ENCODE peak calls at places on chromosomes 3 and 15, in four cellular contexts. B, I, T and J are unnamed samples.

GRCh38 chr3:15637131-15637951 is 35.8 kb downstream of the BTD start:
- DNase-seq in B (no peak), I (no peak), T (no peak), J (no peak)

GRCh38 chr3:190811775-190812480 is 50.6 kb downstream of the GMNC start:
- DNase-seq in B (peak), I (peak), T (peak), J (peak)

GRCh38 chr15:73601449-73602425 is 31.5 kb downstream of the NPTN start:
- DNase-seq in B (no peak), I (peak), T (peak), J (peak)

GRCh38 chr15:90553248-90553745 is 23.6 kb downstream of the CRTC3 start:
- DNase-seq in B (no peak), I (peak), T (no peak), J (no peak)

GRCh38 chr15:68417051-68417450 is 14.9 kb downstream of the ITGA11 start:
- DNase-seq in B (no peak), I (no peak), T (no peak), J (no peak)

GRCh38 chr3:165451671-165452070 is 255.5 kb upstream of the SLITRK3 start:
- DNase-seq in B (no peak), I (no peak), T (no peak), J (no peak)

GRCh38 chr3:43950775-43951174 is 260.0 kb downstream of the ABHD5 start:
- DNase-seq in B (peak), I (no peak), T (no peak), J (no peak)

GRCh38 chr3:95994338-95994737 is 820.1 kb upstream of the EPHA6 start:
- DNase-seq in B (no peak), I (no peak), T (no peak), J (no peak)

GRCh38 chr3:11601446-11602241 is 42.1 kb downstream of the VGLL4 start:
- DNase-seq in B (peak), I (peak), T (no peak), J (no peak)

GRCh38 chr15:74306801-74307217 is 60.6 kb downstream of the CYP11A1 start:
- DNase-seq in B (no peak), I (no peak), T (no peak), J (no peak)

GRCh38 chr15:26352909-26353308 is 420.0 kb downstream of the GABRB3 start:
- DNase-seq in B (no peak), I (no peak), T (no peak), J (no peak)

GRCh38 chr15:67542462-67543347 is at the start of gene MAP2K5:
- DNase-seq in B (peak), I (peak), T (peak), J (peak)

GRCh38 chr3:186955898-186956696 is 25.8 kb downstream of the ST6GAL1 start:
- DNase-seq in B (no peak), I (no peak), T (no peak), J (no peak)

GRCh38 chr15:36332301-36332700 is 247.1 kb upstream of the CDIN1 start:
- DNase-seq in B (no peak), I (peak), T (no peak), J (no peak)

GRCh38 chr3:107446706-107447105 is 69.5 kb downstream of the CCDC54 start:
- DNase-seq in B (no peak), I (no peak), T (no peak), J (no peak)

GRCh38 chr3:8371085-8371551 is 130.5 kb upstream of the LMCD1 start:
- DNase-seq in B (no peak), I (peak), T (no peak), J (no peak)

GRCh38 chr3:174821477-174821876 is 37.7 kb upstream of the NAALADL2 start:
- DNase-seq in B (no peak), I (peak), T (no peak), J (no peak)

GRCh38 chr3:28349397-28350000 is 875 bp upstream of the AZI2 start:
- DNase-seq in B (no peak), I (no peak), T (no peak), J (no peak)

GRCh38 chr3:172021165-172021564 is 18.2 kb upstream of the FNDC3B start:
- DNase-seq in B (no peak), I (no peak), T (no peak), J (no peak)

GRCh38 chr15:38714309-38715072 is 149.9 kb upstream of the RASGRP1 start:
- DNase-seq in B (no peak), I (peak), T (no peak), J (no peak)

GRCh38 chr15:57165992-57166391 is 210.3 kb upstream of the CGNL1 start:
- DNase-seq in B (no peak), I (no peak), T (no peak), J (no peak)

GRCh38 chr3:177420643-177421042 is 223.4 kb upstream of the TBL1XR1 start:
- DNase-seq in B (no peak), I (peak), T (no peak), J (no peak)

GRCh38 chr3:192915306-192915705 is 2.4 kb downstream of the MB21D2 start:
- DNase-seq in B (peak), I (peak), T (peak), J (peak)

GRCh38 chr15:69595009-69595825 is 142.6 kb downstream of the RPLP1 start:
- DNase-seq in B (no peak), I (peak), T (no peak), J (no peak)

GRCh38 chr3:31804251-31805051 is 176.6 kb downstream of the OSBPL10 start:
- DNase-seq in B (no peak), I (no peak), T (no peak), J (no peak)

GRCh38 chr3:188177721-188178120 is 23.8 kb downstream of the LPP start:
- DNase-seq in B (no peak), I (no peak), T (no peak), J (no peak)

GRCh38 chr15:38545179-38545578 is 19.4 kb downstream of the RASGRP1 start:
- DNase-seq in B (no peak), I (no peak), T (no peak), J (no peak)

GRCh38 chr3:186635532-186635931 is 4.7 kb upstream of the FETUB start:
- DNase-seq in B (no peak), I (no peak), T (no peak), J (no peak)

GRCh38 chr3:194582196-194582905 is 50.9 kb downstream of the TMEM44 start:
- DNase-seq in B (no peak), I (no peak), T (no peak), J (no peak)

GRCh38 chr3:116020495-116020894 is 397.2 kb downstream of the GAP43 start:
- DNase-seq in B (no peak), I (peak), T (no peak), J (no peak)

GRCh38 chr3:119542168-119542767 is 17.1 kb downstream of the CD80 start:
- DNase-seq in B (no peak), I (no peak), T (no peak), J (no peak)

GRCh38 chr15:66196565-66196964 is 57.0 kb downstream of the MEGF11 start:
- DNase-seq in B (no peak), I (no peak), T (no peak), J (no peak)

GRCh38 chr3:137709011-137709601 is 55.0 kb upstream of the SOX14 start:
- DNase-seq in B (peak), I (no peak), T (peak), J (no peak)

GRCh38 chr3:186264608-186265400 is 97.2 kb downstream of the DGKG start:
- DNase-seq in B (no peak), I (no peak), T (no peak), J (no peak)

DNA sequence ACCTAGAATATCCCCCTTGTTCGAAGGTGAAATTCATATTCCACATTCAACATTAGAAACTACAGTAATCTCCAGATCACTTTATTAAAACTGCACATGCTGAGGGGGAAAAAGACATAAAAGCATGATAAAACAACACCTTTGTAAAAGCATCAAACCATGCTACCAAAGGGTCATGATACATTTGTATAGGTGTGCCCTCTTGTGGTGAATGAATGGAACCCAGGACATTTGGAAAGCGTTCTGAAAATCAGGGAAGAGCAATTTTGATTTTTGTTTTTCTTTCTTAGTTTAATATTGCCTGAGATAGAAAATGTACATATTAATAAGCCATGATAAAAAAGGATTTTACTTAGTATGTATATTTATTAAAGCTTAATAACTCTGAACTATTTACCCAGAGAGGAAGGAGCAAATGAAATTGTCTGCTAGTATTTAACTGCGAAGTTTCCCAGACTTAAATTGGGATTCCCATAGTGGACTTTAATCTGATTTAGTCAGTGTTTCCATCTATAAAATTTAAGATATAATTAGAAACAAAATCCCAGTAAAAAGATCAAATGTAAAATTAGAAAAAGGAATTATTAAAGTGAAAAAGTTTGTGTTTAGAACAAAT is 105.8 kb upstream of the ARL6 start:
- DNase-seq in B (peak), I (peak), T (peak), J (no peak)
- TF ChIP-seq CTCF in B (peak), I (peak), T (peak), J (peak)

GRCh38 chr3:12706504-12707253 is 42.8 kb upstream of the RAF1 start:
- DNase-seq in B (peak), I (peak), T (peak), J (peak)

GRCh38 chr3:12710062-12710461 is 46.1 kb upstream of the RAF1 start:
- DNase-seq in B (peak), I (no peak), T (no peak), J (no peak)

GRCh38 chr3:12709334-12709733 is 45.4 kb upstream of the RAF1 start:
- DNase-seq in B (peak), I (no peak), T (no peak), J (no peak)

GRCh38 chr3:12707425-12707824 is 43.5 kb upstream of the RAF1 start:
- DNase-seq in B (no peak), I (peak), T (no peak), J (no peak)

GRCh38 chr3:12708584-12709192 is 44.8 kb upstream of the RAF1 start:
- DNase-seq in B (no peak), I (peak), T (no peak), J (no peak)
- TF ChIP-seq CTCF in B (no peak), I (peak), T (no peak), J (no peak)

GRCh38 chr3:71104090-71104489 is 479.4 kb downstream of the FOXP1 start:
- DNase-seq in B (no peak), I (peak), T (no peak), J (no peak)
- TF ChIP-seq CTCF in B (no peak), I (no peak), T (no peak), J (no peak)

GRCh38 chr3:106299300-106300098 is 430.7 kb upstream of the CBLB start:
- DNase-seq in B (no peak), I (peak), T (no peak), J (no peak)
- TF ChIP-seq CTCF in B (no peak), I (no peak), T (no peak), J (no peak)